ENCODE peak calls at places on chromosomes 3 and 15, in five cellular contexts. One of them, this sample, is unnamed.

GRCh38 chr3:122146466-122146865 is 37.0 kb upstream of the CASR start:
- DNase-seq in neural crest cell: no peak
- DNase-seq in CD4-positive, alpha-beta T cell: no peak
- DNase-seq in breast epithelium: no peak
- DNase-seq in skeletal muscle cell: no peak
- DNase-seq in this sample: no peak

GRCh38 chr3:30667250-30667585 is 60.8 kb downstream of the TGFBR2 start:
- DNase-seq in skeletal muscle cell: no peak
- DNase-seq in breast epithelium: no peak
- DNase-seq in neural crest cell: no peak
- DNase-seq in CD4-positive, alpha-beta T cell: no peak
- DNase-seq in this sample: no peak

GRCh38 chr3:98359993-98360675 is 6.5 kb downstream of the OR5K4 start:
- DNase-seq in skeletal muscle cell: no peak
- DNase-seq in breast epithelium: no peak
- DNase-seq in CD4-positive, alpha-beta T cell: no peak
- DNase-seq in neural crest cell: no peak
- DNase-seq in this sample: no peak

GRCh38 chr3:134423153-134423552 is 48.9 kb upstream of the AMOTL2 start:
- DNase-seq in breast epithelium: no peak
- DNase-seq in neural crest cell: no peak
- DNase-seq in CD4-positive, alpha-beta T cell: no peak
- DNase-seq in skeletal muscle cell: no peak
- DNase-seq in this sample: no peak

GRCh38 chr3:37907906-37908305 is 46.2 kb downstream of the CTDSPL start:
- DNase-seq in neural crest cell: no peak
- DNase-seq in breast epithelium: no peak
- DNase-seq in skeletal muscle cell: no peak
- DNase-seq in CD4-positive, alpha-beta T cell: no peak
- DNase-seq in this sample: no peak

GRCh38 chr3:187072102-187072501 is 67.2 kb downstream of the RPL39L start:
- DNase-seq in breast epithelium: no peak
- DNase-seq in CD4-positive, alpha-beta T cell: no peak
- DNase-seq in skeletal muscle cell: no peak
- DNase-seq in neural crest cell: no peak
- DNase-seq in this sample: no peak

GRCh38 chr3:184154909-184155643 is at the start of gene DVL3:
- DNase-seq in breast epithelium: peak
- DNase-seq in CD4-positive, alpha-beta T cell: peak
- DNase-seq in skeletal muscle cell: no peak
- DNase-seq in neural crest cell: peak
- DNase-seq in this sample: no peak

GRCh38 chr15:76566276-76566675 is 229.7 kb downstream of the ISL2 start:
- DNase-seq in skeletal muscle cell: no peak
- DNase-seq in breast epithelium: no peak
- DNase-seq in neural crest cell: no peak
- DNase-seq in CD4-positive, alpha-beta T cell: no peak
- DNase-seq in this sample: no peak

GRCh38 chr3:12132881-12133280 is 25.8 kb downstream of the TIMP4 start:
- DNase-seq in breast epithelium: no peak
- DNase-seq in CD4-positive, alpha-beta T cell: no peak
- DNase-seq in neural crest cell: no peak
- DNase-seq in skeletal muscle cell: no peak
- DNase-seq in this sample: no peak

GRCh38 chr15:47374222-47374621 is 343.1 kb upstream of the SEMA6D start:
- DNase-seq in CD4-positive, alpha-beta T cell: no peak
- DNase-seq in neural crest cell: no peak
- DNase-seq in skeletal muscle cell: no peak
- DNase-seq in breast epithelium: no peak
- DNase-seq in this sample: no peak

GRCh38 chr3:51729005-51729633 is 22.3 kb downstream of the GRM2 start:
- DNase-seq in neural crest cell: no peak
- DNase-seq in CD4-positive, alpha-beta T cell: no peak
- DNase-seq in skeletal muscle cell: no peak
- DNase-seq in breast epithelium: no peak
- DNase-seq in this sample: no peak

GRCh38 chr15:26628879-26629529 is 143.9 kb downstream of the GABRB3 start:
- DNase-seq in breast epithelium: peak
- DNase-seq in neural crest cell: no peak
- DNase-seq in CD4-positive, alpha-beta T cell: no peak
- DNase-seq in skeletal muscle cell: no peak
- DNase-seq in this sample: peak

GRCh38 chr3:175005881-175006280 is 146.7 kb downstream of the NAALADL2 start:
- DNase-seq in breast epithelium: no peak
- DNase-seq in skeletal muscle cell: no peak
- DNase-seq in CD4-positive, alpha-beta T cell: no peak
- DNase-seq in neural crest cell: no peak
- DNase-seq in this sample: peak

GRCh38 chr3:11335056-11335608 is 62.9 kb downstream of the ATG7 start:
- DNase-seq in neural crest cell: peak
- DNase-seq in breast epithelium: no peak
- DNase-seq in CD4-positive, alpha-beta T cell: no peak
- DNase-seq in skeletal muscle cell: peak
- DNase-seq in this sample: no peak

GRCh38 chr3:71658131-71658530 is 67.1 kb downstream of the EIF4E3 start:
- DNase-seq in skeletal muscle cell: no peak
- DNase-seq in neural crest cell: no peak
- DNase-seq in CD4-positive, alpha-beta T cell: no peak
- DNase-seq in breast epithelium: peak
- DNase-seq in this sample: no peak

GRCh38 chr15:63353887-63354286 is 27.8 kb downstream of the CA12 start:
- DNase-seq in breast epithelium: no peak
- DNase-seq in neural crest cell: no peak
- DNase-seq in CD4-positive, alpha-beta T cell: no peak
- DNase-seq in skeletal muscle cell: no peak
- DNase-seq in this sample: no peak

GRCh38 chr3:9099711-9100110 is 136.4 kb upstream of the RAD18 start:
- DNase-seq in skeletal muscle cell: no peak
- DNase-seq in breast epithelium: no peak
- DNase-seq in neural crest cell: no peak
- DNase-seq in CD4-positive, alpha-beta T cell: no peak
- DNase-seq in this sample: no peak

GRCh38 chr3:150040097-150040496 is 69.4 kb upstream of the PFN2 start:
- DNase-seq in breast epithelium: no peak
- DNase-seq in neural crest cell: no peak
- DNase-seq in skeletal muscle cell: no peak
- DNase-seq in CD4-positive, alpha-beta T cell: no peak
- DNase-seq in this sample: no peak

GRCh38 chr3:149085828-149086231 is 503 bp downstream of the HLTF start:
- DNase-seq in CD4-positive, alpha-beta T cell: no peak
- DNase-seq in breast epithelium: no peak
- DNase-seq in neural crest cell: no peak
- DNase-seq in skeletal muscle cell: no peak
- DNase-seq in this sample: no peak

GRCh38 chr3:162348912-162349311 is 852.3 kb downstream of the OTOL1 start:
- DNase-seq in CD4-positive, alpha-beta T cell: no peak
- DNase-seq in breast epithelium: no peak
- DNase-seq in skeletal muscle cell: no peak
- DNase-seq in neural crest cell: no peak
- DNase-seq in this sample: no peak

GRCh38 chr3:82163907-82164520 is 402.6 kb upstream of the GBE1 start:
- DNase-seq in skeletal muscle cell: no peak
- DNase-seq in breast epithelium: no peak
- DNase-seq in neural crest cell: no peak
- DNase-seq in CD4-positive, alpha-beta T cell: no peak
- DNase-seq in this sample: no peak

This sample was measured in GM04503.